ENCODE peak calls at places on chromosomes 16 and 17, in eight cellular contexts. N, J, M, O, W, R, A and X are unnamed samples.
A peak's percentile ranks its signal among the peaks of the same experiment; 100 is the strongest.

GRCh38 chr17:1714980-1715802 is 5.0 kb upstream of the TLCD2 start:
- DNase-seq in J (peak; percentile 97), N (peak; percentile 91), M (peak; percentile 84), R (peak; percentile 84), W (peak; percentile 62), O (no peak), A (no peak), X (peak; percentile 97)

GRCh38 chr17:7575481-7575883 is 4.0 kb upstream of the CD68 start:
- DNase-seq in O (no peak), M (no peak), A (no peak), R (no peak), J (no peak), W (no peak), N (no peak), X (no peak)

GRCh38 chr16:21590791-21591190 is 8.6 kb upstream of the METTL9 start:
- DNase-seq in R (no peak), A (no peak), W (no peak), O (no peak), N (no peak), M (no peak), J (no peak), X (no peak)

GRCh38 chr16:81831722-81832126 is 52.6 kb downstream of the PLCG2 start:
- DNase-seq in O (no peak), J (peak; percentile 68), W (no peak), R (peak; percentile 62), N (peak; percentile 79), A (peak; percentile 82), M (no peak), X (no peak)

GRCh38 chr16:4420703-4421102 is 4.3 kb upstream of the CORO7 start:
- DNase-seq in R (no peak), M (no peak), N (no peak), J (no peak), O (no peak), A (no peak), W (no peak), X (no peak)

GRCh38 chr17:78764871-78765270 is 17.2 kb downstream of the CYTH1 start:
- DNase-seq in M (no peak), A (no peak), W (no peak), R (no peak), O (no peak), N (no peak), J (no peak), X (no peak)

GRCh38 chr16:63921737-63922136 is 1200.1 kb downstream of the CDH11 start:
- DNase-seq in M (no peak), A (no peak), W (no peak), R (no peak), O (no peak), J (no peak), N (no peak), X (no peak)

GRCh38 chr16:17138801-17139200 is 332.0 kb downstream of the XYLT1 start:
- DNase-seq in N (no peak), M (no peak), A (no peak), R (no peak), J (no peak), W (no peak), O (no peak), X (no peak)

GRCh38 chr16:53893731-53894435 is 189.9 kb downstream of the FTO start:
- DNase-seq in O (no peak), M (no peak), J (no peak), N (peak; percentile 23), W (no peak), R (no peak), A (no peak), X (no peak)

GRCh38 chr17:1492249-1493206 is at the start of gene MYO1C:
- DNase-seq in J (peak; percentile 79), O (no peak), R (no peak), N (no peak), W (no peak), A (no peak), M (no peak), X (no peak)

GRCh38 chr16:22098538-22099255 is 6.4 kb downstream of the VWA3A start:
- DNase-seq in M (peak; percentile 89), A (peak; percentile 17), W (peak; percentile 71), R (no peak), J (no peak), N (no peak), O (no peak), X (no peak)

GRCh38 chr16:24670623-24671454 is 58.6 kb upstream of the TNRC6A start:
- DNase-seq in N (peak; percentile 29), W (peak; percentile 81), A (no peak), J (peak; percentile 87), O (no peak), M (no peak), R (no peak), X (peak; percentile 93)

GRCh38 chr16:1152651-1153259 is at the start of gene CACNA1H:
- DNase-seq in A (no peak), W (peak; percentile 86), N (no peak), J (no peak), M (no peak), R (no peak), O (no peak), X (no peak)

GRCh38 chr16:70161350-70161749 is 12.2 kb upstream of the CLEC18C start:
- DNase-seq in J (no peak), M (no peak), A (no peak), W (no peak), N (no peak), O (no peak), R (no peak), X (peak; percentile 92)

GRCh38 chr17:59763861-59764260 is 56.4 kb downstream of the VMP1 start:
- DNase-seq in W (no peak), N (no peak), R (no peak), J (no peak), O (no peak), A (no peak), M (peak; percentile 9), X (no peak)

GRCh38 chr16:31129568-31130335 is 5.8 kb downstream of the PRSS8 start:
- DNase-seq in A (no peak), J (peak; percentile 77), R (no peak), N (peak; percentile 48), W (no peak), O (no peak), M (no peak), X (no peak)

GRCh38 chr17:65121368-65121767 is 15.8 kb upstream of the RGS9 start:
- DNase-seq in O (no peak), R (no peak), J (no peak), M (no peak), N (no peak), A (no peak), W (no peak), X (no peak)

GRCh38 chr17:65121916-65122821 is 15.0 kb upstream of the RGS9 start:
- DNase-seq in N (peak; percentile 20), O (no peak), A (peak; percentile 42), R (no peak), M (no peak), J (no peak), W (no peak), X (no peak)

GRCh38 chr17:65122836-65123756 is 14.1 kb upstream of the RGS9 start:
- DNase-seq in N (peak; percentile 87), A (peak; percentile 66), M (peak; percentile 83), R (peak; percentile 83), J (peak; percentile 91), W (peak; percentile 95), O (peak; percentile 69), X (peak; percentile 95)

DNA sequence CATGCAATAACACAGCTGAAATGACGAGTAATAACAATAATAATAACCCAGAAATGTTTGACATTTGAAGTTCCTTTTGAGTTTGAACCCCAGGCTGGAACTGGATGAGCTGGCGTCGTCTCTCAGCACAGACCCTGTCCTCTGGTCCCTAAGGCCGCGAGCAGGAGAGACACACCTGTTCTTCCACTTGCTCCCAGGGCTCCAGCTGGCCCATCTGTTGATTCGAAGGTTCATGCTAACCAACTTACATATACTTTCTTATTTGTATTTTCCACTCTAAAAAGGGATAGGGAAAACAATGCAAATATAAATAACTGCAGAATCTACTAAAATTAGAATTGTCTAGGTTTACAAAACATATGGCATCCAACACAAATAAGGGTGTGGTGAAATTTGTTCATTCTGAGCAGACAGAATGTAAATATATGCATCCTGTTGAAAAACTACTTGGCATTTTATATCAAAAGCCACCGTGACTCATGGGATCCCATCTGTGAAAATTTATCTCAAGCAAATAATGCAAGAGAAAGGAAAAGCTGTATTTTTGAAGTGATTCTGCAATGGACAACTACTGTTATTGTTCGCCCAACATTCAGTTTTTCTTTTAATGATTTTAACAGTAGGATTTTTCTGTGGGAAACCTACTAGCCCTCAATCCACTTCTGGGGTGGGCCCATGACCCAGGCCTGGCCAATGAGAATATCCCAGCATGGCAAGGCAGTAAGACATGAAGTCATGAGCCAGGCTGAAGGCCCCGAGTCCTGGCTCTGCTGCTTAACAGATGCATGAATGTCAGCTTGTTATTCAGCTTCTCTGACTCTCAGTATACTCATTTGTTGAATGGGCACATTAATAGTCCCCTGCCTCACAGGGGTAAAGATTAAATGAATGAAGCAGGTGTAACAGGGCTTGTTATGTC is 13.2 kb upstream of the RGS9 start:
- DNase-seq in M (no peak), N (peak; percentile 27), R (no peak), O (no peak), J (no peak), W (no peak), A (no peak), X (no peak)
- TF ChIP-seq EP300 in M (no peak), N (no peak), R (no peak), O (no peak), J (no peak), W (no peak), A (no peak), X (no peak)

GRCh38 chr16:69072640-69072974 is 32.8 kb upstream of the HAS3 start:
- DNase-seq in N (no peak), O (no peak), M (no peak), J (no peak), R (no peak), A (no peak), W (no peak), X (no peak)

GRCh38 chr16:69071036-69071435 is 34.4 kb upstream of the HAS3 start:
- DNase-seq in M (no peak), N (no peak), R (no peak), O (no peak), A (no peak), W (no peak), J (no peak), X (no peak)

GRCh38 chr16:69077251-69077650 is 28.2 kb upstream of the HAS3 start:
- DNase-seq in R (no peak), W (no peak), N (no peak), J (no peak), M (no peak), A (no peak), O (no peak), X (no peak)

GRCh38 chr16:69069504-69069903 is 35.9 kb upstream of the HAS3 start:
- DNase-seq in J (no peak), R (no peak), M (no peak), O (no peak), W (no peak), N (no peak), A (no peak), X (no peak)

GRCh38 chr16:69073181-69073669 is 32.2 kb upstream of the HAS3 start:
- DNase-seq in M (peak; percentile 38), R (no peak), J (no peak), W (no peak), N (no peak), O (no peak), A (no peak), X (no peak)
- TF ChIP-seq POLR2AphosphoS5 in M (no peak), R (no peak), J (no peak), W (peak; percentile 42), N (no peak), O (no peak), A (no peak), X (no peak)

GRCh38 chr16:86442703-86443102 is 67.6 kb upstream of the FOXF1 start:
- DNase-seq in R (no peak), J (peak; percentile 83), O (no peak), A (no peak), N (no peak), M (no peak), W (no peak), X (no peak)
- TF ChIP-seq EP300 in R (peak; percentile 66), J (no peak), O (no peak), A (no peak), N (peak; percentile 33), M (no peak), W (no peak), X (peak; percentile 84)

GRCh38 chr16:71276589-71277334 is 12.4 kb downstream of the CMTR2 start:
- DNase-seq in J (no peak), N (no peak), R (no peak), A (no peak), M (no peak), O (no peak), W (no peak), X (no peak)
- TF ChIP-seq POLR2AphosphoS5 in J (no peak), N (no peak), R (no peak), A (no peak), M (no peak), O (no peak), W (no peak), X (no peak)